ENCODE peak calls at places on chromosomes 11 and 22, in eight cellular contexts. T is transverse colon; X is GM13977; R is kidney; G is neural progenitor cell; D is naive thymus-derived CD4-positive, alpha-beta T cell; U is skeletal muscle cell; K is A549. I is an unnamed sample.

GRCh38 chr22:38704568-38705234 is 1.0 kb upstream of the GTPBP1 start:
- DNase-seq in T (no peak), X (no peak), R (no peak), G (peak), D (no peak), U (no peak), K (no peak), I (no peak)

GRCh38 chr11:76624515-76625379 is 45.8 kb downstream of the LRRC32 start:
- DNase-seq in T (no peak), X (no peak), R (no peak), G (no peak), D (no peak), U (no peak), K (no peak), I (no peak)

GRCh38 chr11:61694971-61695706 is 14.9 kb downstream of the DAGLA start:
- DNase-seq in T (peak), X (no peak), R (no peak), G (peak), D (no peak), U (no peak), K (no peak), I (no peak)

GRCh38 chr22:32859743-32860142 is 58.2 kb downstream of the TIMP3 start:
- DNase-seq in T (no peak), X (no peak), R (no peak), G (no peak), D (no peak), U (no peak), K (no peak), I (no peak)

GRCh38 chr11:17813391-17814059 is 78.9 kb downstream of the KCNC1 start:
- DNase-seq in T (no peak), X (no peak), R (no peak), G (no peak), D (no peak), U (no peak), K (no peak), I (no peak)

GRCh38 chr22:43723816-43724215 is 88.3 kb downstream of the EFCAB6 start:
- DNase-seq in T (no peak), X (no peak), R (no peak), G (no peak), D (no peak), U (no peak), K (no peak), I (no peak)

GRCh38 chr22:40759294-40759840 is 59.8 kb downstream of the SLC25A17 start:
- DNase-seq in T (no peak), X (no peak), R (no peak), G (no peak), D (no peak), U (no peak), K (no peak), I (no peak)

GRCh38 chr11:104547996-104548661 is 350.1 kb downstream of the CASP12 start:
- DNase-seq in T (no peak), X (no peak), R (no peak), G (no peak), D (no peak), U (no peak), K (no peak), I (no peak)

GRCh38 chr11:88410056-88410455 is 72.5 kb upstream of the CTSC start:
- DNase-seq in T (no peak), X (no peak), R (no peak), G (no peak), D (no peak), U (no peak), K (no peak), I (no peak)

GRCh38 chr22:40603088-40603605 is 33.4 kb downstream of the MRTFA start:
- DNase-seq in T (no peak), X (no peak), R (no peak), G (no peak), D (no peak), U (no peak), K (peak), I (no peak)

GRCh38 chr11:130052556-130052955 is 17.1 kb upstream of the APLP2 start:
- DNase-seq in T (no peak), X (no peak), R (no peak), G (no peak), D (no peak), U (no peak), K (no peak), I (no peak)

GRCh38 chr22:32745251-32745995 is 56.1 kb upstream of the TIMP3 start:
- DNase-seq in T (peak), X (no peak), R (no peak), G (peak), D (no peak), U (no peak), K (no peak), I (no peak)

GRCh38 chr22:29218758-29219408 is 13.2 kb downstream of the EMID1 start:
- DNase-seq in T (no peak), X (no peak), R (peak), G (no peak), D (no peak), U (no peak), K (no peak), I (no peak)

I was measured in T-helper 17 cell.